ENCODE peak calls at places on chromosomes 5 and 9, in nine cellular contexts. T, L, Q, A, U, J, P, K and H are unnamed samples. For H3K27me3 and H3K4me1, the result is how much of the 10 kb centered on the place peaks cover.

GRCh38 chr5:117594165-117594564 is 1019.5 kb upstream of the SEMA6A start:
- DNase-seq in T (peak), L (peak), Q (peak), A (no peak), U (no peak), J (no peak), P (no peak), K (no peak), H (no peak)

GRCh38 chr5:181044662-181045305 is 4.7 kb downstream of the BTNL9 start:
- DNase-seq in T (no peak), L (no peak), Q (no peak), A (peak), U (no peak), J (no peak), P (peak), K (no peak), H (no peak)

GRCh38 chr9:21970800-21971620 is 23.2 kb downstream of the CDKN2A start:
- DNase-seq in T (peak), L (no peak), Q (no peak), A (no peak), U (no peak), J (no peak), P (no peak), K (no peak), H (no peak)

GRCh38 chr5:43190755-43191603 is 1.0 kb upstream of the NIM1K start:
- DNase-seq in T (peak), L (no peak), Q (no peak), A (no peak), U (no peak), J (no peak), P (no peak), K (no peak), H (no peak)

GRCh38 chr5:88806338-88806737 is 76.6 kb downstream of the MEF2C start:
- DNase-seq in T (no peak), L (no peak), Q (no peak), A (no peak), U (no peak), J (no peak), P (no peak), K (no peak), H (no peak)

GRCh38 chr9:135224286-135224871 is 136.9 kb downstream of the OLFM1 start:
- DNase-seq in T (no peak), L (no peak), Q (no peak), A (peak), U (peak), J (no peak), P (no peak), K (no peak), H (no peak)

GRCh38 chr5:55856511-55857246 is 5.5 kb downstream of the IL31RA start:
- DNase-seq in T (no peak), L (no peak), Q (no peak), A (no peak), U (no peak), J (no peak), P (no peak), K (no peak), H (no peak)

GRCh38 chr5:78622302-78622971 is 26.1 kb downstream of the LHFPL2 start:
- DNase-seq in T (no peak), L (no peak), Q (no peak), A (no peak), U (no peak), J (no peak), P (no peak), K (no peak), H (no peak)

GRCh38 chr5:38680094-38680765 is 123.8 kb upstream of the LIFR start:
- DNase-seq in T (no peak), L (no peak), Q (no peak), A (no peak), U (no peak), J (no peak), P (no peak), K (no peak), H (no peak)

GRCh38 chr9:561430-561829 is 280.1 kb upstream of the DMRT1 start:
- DNase-seq in T (no peak), L (no peak), Q (no peak), A (no peak), U (no peak), J (no peak), P (no peak), K (no peak), H (no peak)

GRCh38 chr9:126671983-126672382 is 58.3 kb downstream of the LMX1B start:
- DNase-seq in T (no peak), L (no peak), Q (no peak), A (no peak), U (no peak), J (no peak), P (no peak), K (no peak), H (no peak)
- H3K27me3 ChIP-seq in T (half or more), L (half or more), Q (under half), A (half or more), U (half or more), J (half or more), P (half or more), K (under half), H (under half)

DNA sequence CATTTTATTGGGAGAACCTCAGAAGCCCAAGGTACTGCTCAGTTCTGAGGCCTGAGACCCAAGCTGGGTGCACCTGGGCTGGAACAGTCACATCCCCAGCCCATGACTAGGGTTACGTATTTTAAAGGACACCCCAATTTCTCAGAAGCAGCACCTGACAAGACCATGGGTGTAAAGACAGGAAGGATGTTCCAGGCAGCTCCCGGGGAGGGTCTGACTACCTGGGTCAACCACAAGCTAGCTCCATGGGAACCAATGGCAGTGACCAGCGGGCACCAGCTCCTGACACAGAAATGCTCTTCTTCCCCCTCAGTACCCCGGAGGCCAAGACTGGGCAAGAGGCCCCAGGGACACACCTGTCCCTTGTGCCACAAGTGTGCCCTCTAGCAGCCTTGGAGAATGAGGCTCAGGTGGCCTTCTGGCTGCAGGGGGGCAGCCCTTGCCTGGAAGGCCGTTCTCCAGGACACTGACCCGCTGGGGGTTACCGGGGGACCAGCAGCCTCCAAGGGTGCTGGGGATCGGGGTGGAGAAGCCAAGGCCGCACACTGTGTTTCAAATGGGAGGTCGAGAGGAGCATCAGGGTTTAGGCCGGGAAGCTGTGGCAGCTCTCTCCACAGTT is 52.6 kb downstream of the IPPK start:
- DNase-seq in T (no peak), L (no peak), Q (no peak), A (no peak), U (no peak), J (no peak), P (no peak), K (no peak), H (no peak)
- H3K4me1 ChIP-seq in T (under half), L (under half), Q (under half), A (under half), U (under half), J (under half), P (under half), K (under half), H (under half)

GRCh38 chr9:7259544-7260241 is 501.9 kb downstream of the KDM4C start:
- DNase-seq in T (no peak), L (no peak), Q (no peak), A (no peak), U (no peak), J (no peak), P (no peak), K (no peak), H (no peak)
- TF ChIP-seq CTCF in T (peak), L (no peak), Q (no peak), A (no peak), U (no peak), J (no peak), P (no peak), K (no peak), H (no peak)

GRCh38 chr9:110202232-110202631 is 5.7 kb downstream of the C9orf152 start:
- DNase-seq in T (no peak), L (no peak), Q (no peak), A (no peak), U (no peak), J (peak), P (no peak), K (no peak), H (no peak)

GRCh38 chr9:110198357-110198756 is 9.6 kb downstream of the C9orf152 start:
- DNase-seq in T (no peak), L (no peak), Q (no peak), A (no peak), U (no peak), J (no peak), P (no peak), K (no peak), H (no peak)

GRCh38 chr9:110197330-110198187 is 10.4 kb downstream of the C9orf152 start:
- DNase-seq in T (no peak), L (no peak), Q (no peak), A (no peak), U (no peak), J (peak), P (no peak), K (no peak), H (no peak)

DNA sequence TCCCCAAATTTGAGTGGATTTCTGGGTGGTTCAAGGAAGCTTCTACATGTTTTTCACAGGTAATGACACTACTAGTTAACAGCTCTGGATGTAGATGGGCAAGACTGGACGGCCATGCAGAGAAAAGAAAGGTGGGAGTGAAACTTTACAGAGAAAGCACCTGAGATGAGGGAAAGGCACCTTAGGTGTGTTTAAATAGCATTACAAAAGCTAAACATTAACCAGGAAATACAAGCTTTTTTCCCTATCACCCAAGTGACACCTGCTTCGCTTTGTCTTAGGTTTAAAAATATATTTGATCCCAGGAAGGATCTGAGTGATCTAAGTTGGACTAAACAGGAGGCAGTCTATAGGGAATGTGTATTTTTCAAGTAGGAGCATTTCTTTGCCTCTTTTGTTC is 8.3 kb downstream of the C9orf152 start:
- DNase-seq in T (no peak), L (no peak), Q (no peak), A (no peak), U (no peak), J (peak), P (no peak), K (no peak), H (no peak)
- H3K27me3 ChIP-seq in T (under half), L (under half), Q (under half), A (under half), U (under half), J (under half), P (under half), K (under half), H (under half)

GRCh38 chr9:129333613-129333960 is 155.5 kb upstream of the IER5L start:
- DNase-seq in T (no peak), L (no peak), Q (no peak), A (no peak), U (no peak), J (no peak), P (no peak), K (peak), H (no peak)
- H3K4me1 ChIP-seq in T (under half), L (under half), Q (half or more), A (half or more), U (half or more), J (under half), P (half or more), K (under half), H (under half)

DNA sequence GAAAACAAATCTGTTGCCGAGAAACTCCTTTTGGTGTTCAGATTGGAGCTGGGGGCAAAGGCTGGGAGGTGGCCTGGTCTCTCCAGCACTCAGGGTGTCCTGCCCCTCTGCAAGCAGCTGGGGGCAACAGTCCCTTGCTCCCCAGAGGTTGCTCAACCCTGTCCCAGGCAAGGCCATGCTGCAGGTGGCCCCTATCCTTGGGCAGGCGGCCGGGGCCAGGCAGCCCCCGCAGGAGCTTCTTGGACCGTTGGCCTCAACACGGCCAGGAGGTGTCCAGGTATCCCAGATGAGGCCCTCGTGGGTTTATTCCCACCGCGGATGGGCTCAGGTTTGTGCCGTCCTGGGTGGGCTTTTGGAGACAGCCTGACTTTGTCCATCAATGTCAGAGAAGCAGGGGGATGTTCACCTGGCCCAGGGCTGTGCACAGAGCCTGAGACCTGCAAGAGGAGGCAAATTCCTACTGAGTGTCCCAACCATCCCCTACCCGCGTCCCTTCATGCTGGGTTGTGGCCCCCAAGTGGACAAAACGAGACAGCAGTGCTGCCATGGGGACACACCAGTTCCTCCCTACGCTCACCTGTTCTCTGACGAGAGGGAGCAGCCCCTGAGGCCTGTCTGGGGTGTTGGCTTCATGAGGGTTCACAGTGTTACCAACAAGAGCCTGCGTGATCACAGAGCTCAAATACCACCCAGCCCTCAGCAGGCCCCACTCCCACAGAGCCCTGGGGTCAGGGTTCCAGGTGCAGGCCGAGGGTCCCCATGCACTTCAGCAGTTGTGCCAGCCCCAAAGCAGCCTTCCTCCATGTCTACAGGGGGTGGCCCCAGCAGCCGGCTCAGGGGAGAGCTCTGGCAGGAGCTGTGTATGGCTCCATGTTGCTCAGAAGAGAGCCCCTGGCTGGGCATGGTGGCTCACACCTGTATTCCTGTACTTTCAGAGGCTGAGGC is 9.5 kb upstream of the CCDC187 start:
- DNase-seq in T (no peak), L (no peak), Q (no peak), A (no peak), U (no peak), J (no peak), P (no peak), K (no peak), H (no peak)
- TF ChIP-seq CTCF in T (no peak), L (no peak), Q (no peak), A (no peak), U (no peak), J (no peak), P (no peak), K (no peak), H (no peak)